ENCODE peak calls at places on chromosomes 12 and 14, in nine cellular contexts. P, V, X, B, I, N, C, T and S are unnamed samples.

GRCh38 chr12:107179883-107180282 is 86.5 kb upstream of the CRY1 start:
- DNase-seq in P (no peak), V (no peak), X (no peak), B (no peak), I (peak), N (no peak), C (no peak), T (no peak), S (no peak)

GRCh38 chr14:99250636-99251208 is 21.3 kb downstream of the BCL11B start:
- DNase-seq in P (no peak), V (no peak), X (no peak), B (no peak), I (no peak), N (no peak), C (no peak), T (no peak), S (no peak)

GRCh38 chr12:92036771-92037453 is 108.7 kb downstream of the BTG1 start:
- DNase-seq in P (no peak), V (no peak), X (no peak), B (no peak), I (peak), N (no peak), C (peak), T (peak), S (no peak)

GRCh38 chr12:109677323-109677722 is 36.3 kb upstream of the FAM222A start:
- DNase-seq in P (no peak), V (no peak), X (peak), B (no peak), I (no peak), N (no peak), C (no peak), T (no peak), S (no peak)

GRCh38 chr12:110449799-110450497 is at the start of gene ARPC3:
- DNase-seq in P (peak), V (peak), X (peak), B (peak), I (peak), N (peak), C (peak), T (peak), S (peak)

GRCh38 chr12:3622732-3623690 is 129.9 kb downstream of the CRACR2A start:
- DNase-seq in P (no peak), V (no peak), X (no peak), B (no peak), I (no peak), N (no peak), C (no peak), T (no peak), S (no peak)

GRCh38 chr14:95440496-95440895 is 76.0 kb downstream of the SYNE3 start:
- DNase-seq in P (no peak), V (no peak), X (no peak), B (no peak), I (no peak), N (no peak), C (no peak), T (no peak), S (no peak)

GRCh38 chr12:570949-571794 is 92.1 kb downstream of the NINJ2 start:
- DNase-seq in P (peak), V (peak), X (no peak), B (peak), I (peak), N (no peak), C (peak), T (no peak), S (peak)

GRCh38 chr12:108143144-108143543 is 14.1 kb downstream of the WSCD2 start:
- DNase-seq in P (no peak), V (no peak), X (no peak), B (no peak), I (no peak), N (no peak), C (no peak), T (no peak), S (no peak)

GRCh38 chr14:37034410-37035285 is 137.8 kb downstream of the SLC25A21 start:
- DNase-seq in P (no peak), V (no peak), X (no peak), B (no peak), I (peak), N (no peak), C (no peak), T (no peak), S (no peak)

GRCh38 chr12:70031046-70031445 is 206.0 kb downstream of the MYRFL start:
- DNase-seq in P (no peak), V (no peak), X (no peak), B (no peak), I (peak), N (no peak), C (no peak), T (no peak), S (peak)

GRCh38 chr12:102769323-102769916 is 147.6 kb downstream of the PAH start:
- DNase-seq in P (no peak), V (peak), X (peak), B (peak), I (peak), N (peak), C (peak), T (peak), S (peak)

GRCh38 chr12:42326466-42327226 is 679 bp downstream of the PPHLN1 start:
- DNase-seq in P (no peak), V (peak), X (no peak), B (peak), I (peak), N (peak), C (peak), T (peak), S (no peak)

GRCh38 chr14:59425322-59425945 is 39.7 kb downstream of the GPR135 start:
- DNase-seq in P (no peak), V (peak), X (no peak), B (no peak), I (no peak), N (no peak), C (peak), T (no peak), S (no peak)

GRCh38 chr12:78916845-78917480 is 52.4 kb downstream of the SYT1 start:
- DNase-seq in P (no peak), V (peak), X (no peak), B (peak), I (peak), N (no peak), C (peak), T (peak), S (no peak)

GRCh38 chr14:94394594-94395305 is 6.3 kb upstream of the SERPINA1 start:
- DNase-seq in P (no peak), V (no peak), X (no peak), B (no peak), I (peak), N (no peak), C (peak), T (peak), S (no peak)

GRCh38 chr12:16282978-16283377 is 5.5 kb upstream of the SLC15A5 start:
- DNase-seq in P (no peak), V (no peak), X (no peak), B (no peak), I (no peak), N (no peak), C (no peak), T (no peak), S (no peak)

GRCh38 chr14:101369916-101370592 is 191.2 kb upstream of the DIO3 start:
- DNase-seq in P (no peak), V (no peak), X (no peak), B (no peak), I (no peak), N (no peak), C (no peak), T (no peak), S (no peak)

GRCh38 chr12:8867009-8867408 is 44.6 kb downstream of the A2ML1 start:
- DNase-seq in P (no peak), V (no peak), X (no peak), B (no peak), I (no peak), N (no peak), C (no peak), T (no peak), S (no peak)

GRCh38 chr12:104064842-104065441 is 611 bp downstream of the HCFC2 start:
- DNase-seq in P (no peak), V (peak), X (peak), B (no peak), I (peak), N (peak), C (no peak), T (no peak), S (no peak)

GRCh38 chr12:62834971-62835547 is 99.9 kb downstream of the PPM1H start:
- DNase-seq in P (no peak), V (peak), X (no peak), B (no peak), I (peak), N (no peak), C (peak), T (peak), S (no peak)

GRCh38 chr14:71566276-71566675 is 366.0 kb upstream of the RGS6 start:
- DNase-seq in P (no peak), V (no peak), X (no peak), B (no peak), I (no peak), N (peak), C (no peak), T (no peak), S (no peak)

GRCh38 chr12:26317942-26318565 is 122.7 kb downstream of the SSPN start:
- DNase-seq in P (no peak), V (peak), X (no peak), B (peak), I (peak), N (no peak), C (peak), T (peak), S (peak)

GRCh38 chr12:12210983-12211382 is 55.9 kb downstream of the LRP6 start:
- DNase-seq in P (no peak), V (no peak), X (no peak), B (no peak), I (no peak), N (no peak), C (no peak), T (no peak), S (no peak)

GRCh38 chr14:49946320-49947141 is 53.6 kb downstream of the ARF6 start:
- DNase-seq in P (no peak), V (peak), X (no peak), B (peak), I (peak), N (peak), C (peak), T (peak), S (no peak)

GRCh38 chr12:96249196-96250118 is 55.3 kb downstream of the ELK3 start:
- DNase-seq in P (no peak), V (no peak), X (peak), B (no peak), I (no peak), N (no peak), C (peak), T (peak), S (no peak)

GRCh38 chr12:96247567-96247962 is 53.4 kb downstream of the ELK3 start:
- DNase-seq in P (no peak), V (peak), X (no peak), B (no peak), I (peak), N (no peak), C (no peak), T (no peak), S (no peak)

GRCh38 chr12:96248532-96248931 is 54.4 kb downstream of the ELK3 start:
- DNase-seq in P (no peak), V (no peak), X (no peak), B (no peak), I (no peak), N (no peak), C (no peak), T (no peak), S (no peak)

GRCh38 chr12:96244826-96245225 is 50.7 kb downstream of the ELK3 start:
- DNase-seq in P (no peak), V (no peak), X (no peak), B (no peak), I (no peak), N (no peak), C (no peak), T (no peak), S (no peak)

DNA sequence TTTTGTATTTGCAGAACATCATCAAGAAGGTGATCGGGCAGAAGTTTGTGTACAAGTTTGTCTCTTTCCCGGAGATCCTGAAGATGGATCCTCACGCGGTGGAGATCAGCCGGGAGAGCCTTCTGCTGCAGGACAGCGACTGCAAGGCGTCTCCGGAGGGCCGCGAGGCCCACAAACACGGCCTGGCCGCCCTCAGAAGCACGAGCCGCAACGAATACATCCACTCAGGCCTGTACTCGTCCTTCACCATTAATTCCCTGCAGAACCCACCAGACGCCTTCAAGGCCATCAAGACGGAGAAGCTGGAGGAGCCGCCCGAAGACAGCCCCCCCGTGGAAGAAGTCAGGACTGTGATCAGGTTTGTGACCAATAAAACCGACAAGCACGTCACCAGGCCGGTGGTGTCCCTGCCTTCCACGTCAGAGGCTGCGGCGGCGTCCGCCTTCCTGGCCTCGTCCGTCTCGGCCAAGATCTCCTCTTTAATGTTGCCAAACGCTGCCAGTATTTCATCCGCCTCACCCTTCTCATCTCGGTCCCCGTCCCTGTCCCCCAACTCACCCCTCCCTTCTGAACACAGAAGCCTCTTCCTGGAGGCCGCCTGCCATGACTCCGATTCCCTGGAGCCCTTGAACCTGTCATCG is 52.9 kb downstream of the ELK3 start:
- DNase-seq in P (no peak), V (no peak), X (no peak), B (no peak), I (no peak), N (no peak), C (no peak), T (no peak), S (no peak)
- H3K27ac ChIP-seq in P (no peak), V (no peak), X (no peak), B (no peak), I (no peak), N (no peak), C (no peak), T (no peak), S (no peak)

GRCh38 chr12:105522166-105522825 is 191.8 kb downstream of the C12orf75 start:
- DNase-seq in P (no peak), V (peak), X (no peak), B (peak), I (no peak), N (no peak), C (peak), T (peak), S (no peak)

GRCh38 chr12:105524961-105525360 is 194.5 kb downstream of the C12orf75 start:
- DNase-seq in P (no peak), V (no peak), X (no peak), B (no peak), I (no peak), N (no peak), C (no peak), T (no peak), S (no peak)

GRCh38 chr12:105523164-105524057 is 192.9 kb downstream of the C12orf75 start:
- DNase-seq in P (peak), V (no peak), X (no peak), B (peak), I (no peak), N (no peak), C (peak), T (peak), S (no peak)
- H3K27ac ChIP-seq in P (no peak), V (no peak), X (no peak), B (no peak), I (no peak), N (no peak), C (peak), T (peak), S (peak)

DNA sequence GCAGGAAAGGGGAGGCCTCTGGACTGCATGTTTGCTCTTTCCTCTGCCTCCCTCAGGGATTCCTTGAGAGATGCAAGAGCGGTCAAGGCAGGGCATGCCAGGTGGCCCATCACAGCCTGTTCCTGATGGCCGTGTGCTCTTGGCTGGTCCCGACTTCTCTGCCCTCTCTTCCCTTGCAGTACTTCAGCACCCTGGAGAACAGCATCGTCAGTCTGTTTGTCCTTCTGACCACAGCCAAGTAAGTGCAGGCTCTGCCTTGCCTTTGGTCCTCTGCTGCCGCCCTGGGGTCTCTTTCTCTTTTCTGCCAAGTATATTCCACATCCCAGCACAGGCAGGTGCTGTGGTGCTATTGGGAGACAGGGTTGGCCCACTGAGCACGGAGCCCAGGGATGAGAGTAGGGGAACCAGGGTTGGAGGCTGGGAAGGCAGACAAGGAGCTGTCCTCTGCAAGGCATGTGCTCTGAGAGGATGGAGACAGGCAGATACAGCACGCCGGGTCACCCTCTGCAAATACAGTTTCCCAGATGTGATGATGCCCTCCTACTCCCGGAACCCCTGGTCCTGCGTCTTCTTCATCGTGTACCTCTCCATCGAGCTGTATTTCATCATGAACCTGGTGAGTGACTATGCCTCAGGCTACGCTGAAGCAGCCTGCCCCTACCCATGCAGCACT is 51.9 kb downstream of the TPCN1 start:
- DNase-seq in P (peak), V (no peak), X (no peak), B (no peak), I (no peak), N (no peak), C (peak), T (no peak), S (no peak)
- H3K27ac ChIP-seq in P (no peak), V (no peak), X (no peak), B (no peak), I (no peak), N (no peak), C (no peak), T (no peak), S (no peak)

DNA sequence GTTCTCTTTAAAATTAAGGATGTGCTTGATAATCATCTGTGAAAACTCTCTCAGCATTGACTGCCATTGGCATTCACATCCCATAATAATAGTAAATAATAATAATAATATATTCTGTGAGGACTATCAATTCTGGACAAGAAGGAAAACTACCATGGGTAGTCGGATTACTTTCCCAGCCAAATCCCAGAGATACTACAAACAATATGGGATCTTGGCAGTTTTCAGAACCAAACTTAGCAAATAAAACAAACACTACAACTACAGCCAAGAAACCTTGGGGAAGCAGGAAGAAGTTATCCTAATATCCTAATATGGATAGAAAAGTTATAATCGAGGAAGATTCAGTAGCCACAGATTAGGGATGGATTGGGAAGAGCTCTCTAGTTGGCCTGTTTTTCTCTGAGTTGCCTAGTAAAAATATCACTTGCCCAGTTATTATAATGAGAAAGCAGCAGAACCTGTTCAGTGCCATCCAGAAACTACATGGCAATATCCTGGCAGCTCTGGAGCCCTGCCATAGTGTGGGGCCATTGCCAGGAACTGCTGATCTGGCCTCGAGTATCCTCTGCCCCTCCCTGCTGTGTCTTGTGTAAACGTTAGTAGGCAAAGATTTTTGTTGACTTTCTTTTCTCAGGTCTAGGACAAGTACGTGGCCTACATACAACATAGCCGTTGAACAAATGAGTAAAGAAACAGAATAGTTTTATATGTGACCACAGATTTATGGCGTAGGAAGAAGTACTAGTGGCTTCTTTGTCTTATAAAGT is 193.5 kb downstream of the SLC2A13 start:
- DNase-seq in P (no peak), V (peak), X (no peak), B (peak), I (peak), N (no peak), C (no peak), T (no peak), S (peak)
- H3K27ac ChIP-seq in P (no peak), V (no peak), X (no peak), B (no peak), I (no peak), N (no peak), C (no peak), T (no peak), S (peak)

GRCh38 chr12:66832997-66833396 is 154.1 kb upstream of the GRIP1 start:
- DNase-seq in P (no peak), V (no peak), X (no peak), B (no peak), I (no peak), N (no peak), C (no peak), T (no peak), S (no peak)
- H3K27ac ChIP-seq in P (no peak), V (no peak), X (no peak), B (no peak), I (no peak), N (no peak), C (no peak), T (no peak), S (no peak)

GRCh38 chr14:81371802-81372201 is 28.3 kb downstream of the STON2 start:
- DNase-seq in P (no peak), V (no peak), X (no peak), B (no peak), I (peak), N (no peak), C (no peak), T (no peak), S (no peak)
- H3K27ac ChIP-seq in P (no peak), V (no peak), X (no peak), B (no peak), I (peak), N (no peak), C (no peak), T (no peak), S (peak)

GRCh38 chr14:75521415-75522199 is 662 bp upstream of the BATF start:
- DNase-seq in P (no peak), V (peak), X (no peak), B (peak), I (no peak), N (no peak), C (no peak), T (no peak), S (no peak)
- H3K27ac ChIP-seq in P (no peak), V (no peak), X (no peak), B (peak), I (no peak), N (no peak), C (no peak), T (no peak), S (no peak)

GRCh38 chr12:120240495-120240833 is 25.1 kb downstream of the PXN start:
- DNase-seq in P (no peak), V (no peak), X (no peak), B (no peak), I (no peak), N (no peak), C (no peak), T (no peak), S (no peak)
- H3K27ac ChIP-seq in P (no peak), V (no peak), X (no peak), B (no peak), I (peak), N (no peak), C (peak), T (no peak), S (peak)